ENCODE peak calls at places on chromosomes 3 and 15, in ten cellular contexts. Y, J, H, E, W, L, U, T, C and A are unnamed samples.

GRCh38 chr15:82398785-82399184 is 30.8 kb upstream of the GOLGA6L9 start:
- DNase-seq in W (no peak), J (no peak), Y (no peak), U (no peak), T (no peak), E (no peak), L (no peak), H (no peak), C (no peak), A (no peak)

GRCh38 chr15:36361351-36361870 is 218.0 kb upstream of the CDIN1 start:
- DNase-seq in U (no peak), H (no peak), Y (no peak), E (no peak), T (no peak), J (no peak), L (peak; percentile 46), C (no peak), W (no peak), A (no peak)

GRCh38 chr3:124786491-124787241 is 56.4 kb downstream of the UMPS start:
- DNase-seq in H (no peak), T (no peak), C (peak; percentile 8), E (no peak), L (peak; percentile 57), U (no peak), W (no peak), Y (no peak), J (no peak), A (peak; percentile 41)

GRCh38 chr15:75349851-75350588 is 3.2 kb downstream of the NEIL1 start:
- DNase-seq in E (no peak), L (no peak), U (peak; percentile 83), W (peak; percentile 58), T (peak; percentile 38), Y (peak; percentile 26), H (no peak), C (no peak), J (no peak), A (no peak)

GRCh38 chr3:186255703-186256331 is 106.2 kb downstream of the DGKG start:
- DNase-seq in L (no peak), T (peak; percentile 80), E (no peak), U (peak; percentile 78), J (no peak), H (no peak), C (peak; percentile 57), W (peak; percentile 53), Y (no peak), A (peak; percentile 14)

GRCh38 chr3:151393146-151393831 is 8.7 kb upstream of the P2RY12 start:
- DNase-seq in E (no peak), T (no peak), C (no peak), H (no peak), W (no peak), L (no peak), J (no peak), U (no peak), Y (no peak), A (no peak)

GRCh38 chr3:82973810-82974209 is 1212.4 kb upstream of the GBE1 start:
- DNase-seq in U (no peak), C (no peak), H (no peak), Y (no peak), E (no peak), T (no peak), W (no peak), J (no peak), L (no peak), A (peak; percentile 48)

GRCh38 chr15:24954783-24955548 is at the start of the genes SNRPN and SNURF:
- DNase-seq in E (peak; percentile 15), C (no peak), W (peak; percentile 77), Y (peak; percentile 96), J (peak; percentile 53), L (peak; percentile 78), U (peak; percentile 91), T (peak; percentile 91), H (peak; percentile 69), A (peak; percentile 53)

GRCh38 chr15:70323111-70323851 is 225.6 kb upstream of the TLE3 start:
- DNase-seq in J (no peak), L (peak; percentile 72), H (peak; percentile 88), E (no peak), C (no peak), Y (no peak), W (peak; percentile 38), T (no peak), U (peak; percentile 87), A (no peak)

GRCh38 chr3:77668398-77668797 is 628.5 kb downstream of the ROBO2 start:
- DNase-seq in E (no peak), W (no peak), Y (no peak), C (no peak), J (no peak), H (no peak), U (no peak), T (no peak), L (no peak), A (no peak)

GRCh38 chr3:170363471-170363994 is 6.0 kb downstream of the SKIL start:
- DNase-seq in C (no peak), U (no peak), W (no peak), H (no peak), J (no peak), L (no peak), T (no peak), Y (no peak), E (no peak), A (no peak)

GRCh38 chr15:101501703-101502373 is 12.3 kb upstream of the PCSK6 start:
- DNase-seq in J (peak; percentile 57), T (no peak), H (no peak), C (peak; percentile 68), U (no peak), E (no peak), Y (no peak), L (peak; percentile 36), W (peak; percentile 48), A (peak; percentile 43)

GRCh38 chr15:69009353-69009752 is 5.1 kb upstream of the NOX5 start:
- DNase-seq in J (no peak), Y (no peak), H (no peak), T (no peak), L (no peak), W (no peak), E (no peak), U (no peak), C (no peak), A (no peak)

GRCh38 chr15:56460046-56460445 is 4.9 kb downstream of the MNS1 start:
- DNase-seq in Y (no peak), E (no peak), C (no peak), W (no peak), H (no peak), L (no peak), U (no peak), J (no peak), T (no peak), A (no peak)

GRCh38 chr15:39786444-39787056 is 3.9 kb upstream of the FSIP1 start:
- DNase-seq in J (no peak), H (no peak), C (peak; percentile 11), W (no peak), T (no peak), L (peak; percentile 79), Y (no peak), U (no peak), E (peak; percentile 53), A (peak; percentile 67)
- TF ChIP-seq CTCF in J (peak; percentile 77), H (peak; percentile 69), C (no peak), W (peak; percentile 25), T (peak; percentile 67), L (peak; percentile 50), Y (peak; percentile 89), U (peak; percentile 58), E (peak; percentile 57), A (peak; percentile 76)

GRCh38 chr3:197329382-197329781 is 31.0 kb upstream of the DLG1 start:
- DNase-seq in T (no peak), C (no peak), E (no peak), W (no peak), J (no peak), H (no peak), Y (no peak), U (no peak), L (no peak), A (no peak)

GRCh38 chr3:197327701-197328100 is 29.3 kb upstream of the DLG1 start:
- DNase-seq in Y (no peak), U (no peak), T (no peak), H (no peak), W (no peak), E (no peak), C (no peak), L (peak; percentile 26), J (no peak), A (no peak)

GRCh38 chr3:197328198-197328597 is 29.8 kb upstream of the DLG1 start:
- DNase-seq in L (no peak), J (no peak), H (no peak), T (no peak), C (no peak), U (no peak), Y (no peak), E (no peak), W (no peak), A (no peak)

GRCh38 chr3:197333901-197334639 is 35.7 kb upstream of the DLG1 start:
- DNase-seq in H (no peak), E (no peak), T (peak; percentile 57), W (no peak), Y (no peak), C (no peak), U (no peak), L (no peak), J (no peak), A (no peak)

DNA sequence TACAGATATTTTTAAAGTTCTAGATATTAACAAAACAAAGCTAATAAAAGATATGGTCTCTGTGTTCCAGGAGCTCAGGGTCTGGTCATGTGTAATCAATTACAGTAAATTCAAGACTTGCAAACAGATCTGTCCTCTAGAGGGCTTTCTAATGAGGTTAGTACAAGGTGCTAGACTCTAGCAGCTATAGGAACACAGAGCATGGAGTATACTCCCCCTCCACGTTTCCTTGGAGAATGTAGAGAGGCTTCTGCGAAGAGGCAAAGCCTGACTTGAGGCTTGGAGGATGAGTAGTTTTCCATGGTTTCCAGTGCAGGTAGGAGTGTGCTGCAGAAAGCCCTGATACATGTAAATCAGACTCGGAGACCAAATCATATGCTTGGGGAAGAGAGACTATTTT is 32.7 kb upstream of the DLG1 start:
- DNase-seq in W (no peak), H (no peak), T (no peak), Y (no peak), U (no peak), C (no peak), L (peak; percentile 23), E (no peak), J (no peak), A (no peak)
- TF ChIP-seq CTCF in W (no peak), H (no peak), T (no peak), Y (peak; percentile 35), U (no peak), C (no peak), L (peak; percentile 6), E (no peak), J (no peak), A (no peak)

GRCh38 chr15:94526071-94526689 is 294.8 kb downstream of the MCTP2 start:
- DNase-seq in C (no peak), W (no peak), L (no peak), Y (no peak), H (no peak), T (no peak), E (no peak), U (no peak), J (no peak), A (peak; percentile 18)
- TF ChIP-seq CTCF in C (peak; percentile 47), W (peak; percentile 28), L (peak; percentile 28), Y (peak; percentile 60), H (no peak), T (peak; percentile 33), E (no peak), U (no peak), J (peak; percentile 60), A (peak; percentile 50)

DNA sequence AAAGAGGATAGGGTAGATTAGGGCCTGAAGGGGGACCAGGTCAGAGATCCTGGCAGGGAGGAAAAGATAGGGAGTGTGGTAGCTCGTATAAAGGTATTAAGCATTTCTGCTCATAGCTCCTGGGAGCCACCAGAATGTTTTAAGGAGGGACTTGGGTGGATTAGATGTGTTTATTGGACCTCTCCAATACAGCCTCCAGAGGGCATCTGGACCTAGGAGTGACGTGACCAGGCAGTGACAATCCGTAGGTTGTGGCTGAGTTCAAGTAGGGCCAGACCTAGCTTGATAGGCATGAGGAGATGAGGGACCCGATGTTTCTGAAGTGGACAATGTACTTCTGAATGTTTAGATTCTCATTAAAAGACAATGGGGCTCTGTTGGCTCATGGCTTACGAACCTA is 435.2 kb downstream of the MCTP2 start:
- DNase-seq in U (no peak), Y (no peak), H (no peak), L (no peak), C (no peak), J (no peak), T (no peak), W (no peak), E (no peak), A (no peak)
- TF ChIP-seq CTCF in U (no peak), Y (peak; percentile 24), H (no peak), L (no peak), C (no peak), J (no peak), T (no peak), W (no peak), E (no peak), A (no peak)